ENCODE peak calls at places on chromosomes 12 and 14, in five cellular contexts. One of them, this sample, is unnamed.

GRCh38 chr12:76685246-76685678 is 78.7 kb upstream of the ZDHHC17 start:
- DNase-seq in HCT116: no peak
- DNase-seq in CD8-positive, alpha-beta memory T cell: no peak
- DNase-seq in Peyer's patch: no peak
- DNase-seq in fibroblast of mammary gland: no peak
- DNase-seq in this sample: no peak

GRCh38 chr14:105334383-105335230 is 20.1 kb downstream of the PACS2 start:
- DNase-seq in HCT116: peak; percentile 12
- DNase-seq in CD8-positive, alpha-beta memory T cell: no peak
- DNase-seq in Peyer's patch: no peak
- DNase-seq in fibroblast of mammary gland: no peak
- DNase-seq in this sample: no peak

GRCh38 chr12:92185052-92185451 is 39.4 kb upstream of the BTG1 start:
- DNase-seq in HCT116: no peak
- DNase-seq in CD8-positive, alpha-beta memory T cell: no peak
- DNase-seq in Peyer's patch: no peak
- DNase-seq in fibroblast of mammary gland: no peak
- DNase-seq in this sample: peak; percentile 86

GRCh38 chr12:124752437-124753229 is 111.0 kb downstream of the SCARB1 start:
- DNase-seq in HCT116: no peak
- DNase-seq in CD8-positive, alpha-beta memory T cell: no peak
- DNase-seq in Peyer's patch: no peak
- DNase-seq in fibroblast of mammary gland: peak; percentile 90
- DNase-seq in this sample: no peak

GRCh38 chr12:16165506-16165905 is 112.0 kb downstream of the SLC15A5 start:
- DNase-seq in HCT116: peak; percentile 27
- DNase-seq in CD8-positive, alpha-beta memory T cell: no peak
- DNase-seq in Peyer's patch: no peak
- DNase-seq in fibroblast of mammary gland: peak; percentile 78
- DNase-seq in this sample: peak; percentile 17

GRCh38 chr14:105250986-105251385 is 2.7 kb downstream of the BTBD6 start:
- DNase-seq in HCT116: no peak
- DNase-seq in CD8-positive, alpha-beta memory T cell: no peak
- DNase-seq in Peyer's patch: no peak
- DNase-seq in fibroblast of mammary gland: no peak
- DNase-seq in this sample: no peak

GRCh38 chr12:113057565-113058485 is 1.3 kb downstream of the DTX1 start:
- DNase-seq in HCT116: no peak
- DNase-seq in CD8-positive, alpha-beta memory T cell: no peak
- DNase-seq in Peyer's patch: no peak
- DNase-seq in fibroblast of mammary gland: no peak
- DNase-seq in this sample: no peak

GRCh38 chr12:67442347-67442841 is 173.2 kb downstream of the CAND1 start:
- DNase-seq in HCT116: no peak
- DNase-seq in CD8-positive, alpha-beta memory T cell: no peak
- DNase-seq in Peyer's patch: no peak
- DNase-seq in fibroblast of mammary gland: no peak
- DNase-seq in this sample: no peak

GRCh38 chr12:64749466-64750202 is 9.6 kb downstream of the GNS start:
- DNase-seq in HCT116: no peak
- DNase-seq in CD8-positive, alpha-beta memory T cell: no peak
- DNase-seq in Peyer's patch: no peak
- DNase-seq in fibroblast of mammary gland: no peak
- DNase-seq in this sample: no peak

GRCh38 chr12:128267651-128268347 is 829 bp downstream of the TMEM132C start:
- DNase-seq in HCT116: no peak
- DNase-seq in CD8-positive, alpha-beta memory T cell: no peak
- DNase-seq in Peyer's patch: no peak
- DNase-seq in fibroblast of mammary gland: no peak
- DNase-seq in this sample: no peak
- H3K4me3 ChIP-seq in HCT116: no peak overlapping the region
- H3K4me3 ChIP-seq in CD8-positive, alpha-beta memory T cell: no peak overlapping the region
- H3K4me3 ChIP-seq in Peyer's patch: peak overlapping the region; percentile 16
- H3K4me3 ChIP-seq in fibroblast of mammary gland: no peak overlapping the region
- H3K4me3 ChIP-seq in this sample: no peak overlapping the region

GRCh38 chr12:116384175-116384574 is 106.7 kb upstream of the MED13L start:
- DNase-seq in HCT116: no peak
- DNase-seq in CD8-positive, alpha-beta memory T cell: no peak
- DNase-seq in Peyer's patch: no peak
- DNase-seq in fibroblast of mammary gland: no peak
- DNase-seq in this sample: no peak

GRCh38 chr12:116384629-116385485 is 107.4 kb upstream of the MED13L start:
- DNase-seq in HCT116: no peak
- DNase-seq in CD8-positive, alpha-beta memory T cell: no peak
- DNase-seq in Peyer's patch: peak; percentile 29
- DNase-seq in fibroblast of mammary gland: peak; percentile 90
- DNase-seq in this sample: peak; percentile 12

GRCh38 chr12:116381744-116382455 is 104.4 kb upstream of the MED13L start:
- DNase-seq in HCT116: no peak
- DNase-seq in CD8-positive, alpha-beta memory T cell: no peak
- DNase-seq in Peyer's patch: no peak
- DNase-seq in fibroblast of mammary gland: peak; percentile 98
- DNase-seq in this sample: no peak

GRCh38 chr12:116381240-116381743 is 103.8 kb upstream of the MED13L start:
- DNase-seq in HCT116: no peak
- DNase-seq in CD8-positive, alpha-beta memory T cell: no peak
- DNase-seq in Peyer's patch: no peak
- DNase-seq in fibroblast of mammary gland: no peak
- DNase-seq in this sample: no peak

GRCh38 chr12:116382456-116382902 is 105.0 kb upstream of the MED13L start:
- DNase-seq in HCT116: no peak
- DNase-seq in CD8-positive, alpha-beta memory T cell: no peak
- DNase-seq in Peyer's patch: no peak
- DNase-seq in fibroblast of mammary gland: peak; percentile 68
- DNase-seq in this sample: no peak
- H3K4me3 ChIP-seq in HCT116: no peak overlapping the region
- H3K4me3 ChIP-seq in CD8-positive, alpha-beta memory T cell: no peak overlapping the region
- H3K4me3 ChIP-seq in Peyer's patch: no peak overlapping the region
- H3K4me3 ChIP-seq in fibroblast of mammary gland: peak overlapping the region; percentile 22
- H3K4me3 ChIP-seq in this sample: no peak overlapping the region

GRCh38 chr14:98512501-98513251 is 759.3 kb downstream of the BCL11B start:
- DNase-seq in HCT116: no peak
- DNase-seq in CD8-positive, alpha-beta memory T cell: no peak
- DNase-seq in Peyer's patch: no peak
- DNase-seq in fibroblast of mammary gland: no peak
- DNase-seq in this sample: no peak
- H3K4me3 ChIP-seq in HCT116: no peak overlapping the region
- H3K4me3 ChIP-seq in CD8-positive, alpha-beta memory T cell: no peak overlapping the region
- H3K4me3 ChIP-seq in Peyer's patch: no peak overlapping the region
- H3K4me3 ChIP-seq in fibroblast of mammary gland: no peak overlapping the region
- H3K4me3 ChIP-seq in this sample: no peak overlapping the region

GRCh38 chr14:31080489-31080888 is 54.3 kb upstream of the STRN3 start:
- DNase-seq in HCT116: no peak
- DNase-seq in CD8-positive, alpha-beta memory T cell: no peak
- DNase-seq in Peyer's patch: no peak
- DNase-seq in fibroblast of mammary gland: no peak
- DNase-seq in this sample: no peak

GRCh38 chr14:31080060-31080459 is 53.9 kb upstream of the STRN3 start:
- DNase-seq in HCT116: no peak
- DNase-seq in CD8-positive, alpha-beta memory T cell: no peak
- DNase-seq in Peyer's patch: no peak
- DNase-seq in fibroblast of mammary gland: peak; percentile 46
- DNase-seq in this sample: no peak

GRCh38 chr14:31083781-31084180 is 57.6 kb upstream of the STRN3 start:
- DNase-seq in HCT116: no peak
- DNase-seq in CD8-positive, alpha-beta memory T cell: no peak
- DNase-seq in Peyer's patch: no peak
- DNase-seq in fibroblast of mammary gland: no peak
- DNase-seq in this sample: no peak

GRCh38 chr14:31084385-31084784 is 58.2 kb upstream of the STRN3 start:
- DNase-seq in HCT116: no peak
- DNase-seq in CD8-positive, alpha-beta memory T cell: no peak
- DNase-seq in Peyer's patch: no peak
- DNase-seq in fibroblast of mammary gland: no peak
- DNase-seq in this sample: no peak

GRCh38 chr14:31085027-31085426 is 58.8 kb upstream of the STRN3 start:
- DNase-seq in HCT116: no peak
- DNase-seq in CD8-positive, alpha-beta memory T cell: no peak
- DNase-seq in Peyer's patch: no peak
- DNase-seq in fibroblast of mammary gland: no peak
- DNase-seq in this sample: no peak
- H3K4me3 ChIP-seq in HCT116: no peak overlapping the region
- H3K4me3 ChIP-seq in CD8-positive, alpha-beta memory T cell: no peak overlapping the region
- H3K4me3 ChIP-seq in Peyer's patch: no peak overlapping the region
- H3K4me3 ChIP-seq in fibroblast of mammary gland: no peak overlapping the region
- H3K4me3 ChIP-seq in this sample: no peak overlapping the region

DNA sequence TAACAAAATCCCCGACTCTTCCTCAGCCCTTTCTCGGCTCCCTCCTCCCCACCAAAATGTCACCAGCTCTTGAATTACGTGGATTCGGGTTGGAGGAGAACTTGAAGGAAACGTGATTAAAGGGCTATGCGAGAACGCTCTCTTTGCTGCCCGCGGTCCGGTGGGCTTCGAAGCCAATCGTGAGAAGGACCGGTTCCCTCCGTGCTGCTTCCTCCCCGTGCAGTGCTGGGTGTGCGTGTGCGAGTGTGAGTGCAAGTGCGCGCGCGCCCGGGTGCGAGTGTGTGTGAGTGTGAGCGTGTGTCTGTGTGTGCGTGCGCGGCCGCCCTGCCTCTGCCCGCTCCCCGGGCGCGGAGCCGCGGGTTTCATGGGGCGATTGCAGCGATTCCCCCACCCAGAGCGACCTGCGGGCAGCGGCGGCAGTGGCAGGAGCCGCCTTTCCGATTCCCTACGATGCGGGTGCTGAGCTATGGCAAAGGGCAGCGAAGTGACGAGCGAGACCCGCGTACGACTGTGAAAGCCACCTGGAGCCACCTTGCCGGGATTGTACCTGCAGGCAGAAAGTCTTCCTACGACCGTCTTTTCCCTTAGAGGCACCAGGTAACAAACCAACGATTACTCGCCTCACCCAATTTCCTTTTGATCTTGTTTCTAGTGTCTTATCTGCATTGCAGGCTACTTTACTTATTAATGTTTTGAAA is 1.4 kb downstream of the LRFN5 start:
- DNase-seq in HCT116: no peak
- DNase-seq in CD8-positive, alpha-beta memory T cell: no peak
- DNase-seq in Peyer's patch: no peak
- DNase-seq in fibroblast of mammary gland: peak; percentile 26
- DNase-seq in this sample: no peak
- H3K4me3 ChIP-seq in HCT116: no peak overlapping the region
- H3K4me3 ChIP-seq in CD8-positive, alpha-beta memory T cell: no peak overlapping the region
- H3K4me3 ChIP-seq in Peyer's patch: no peak overlapping the region
- H3K4me3 ChIP-seq in fibroblast of mammary gland: peak overlapping the region; percentile 78
- H3K4me3 ChIP-seq in this sample: no peak overlapping the region

This sample was measured in Jurkat, Clone E6-1.